ENCODE peak calls at places on chromosomes 2 and 18, in five cellular contexts. J is K562, P is A549, C is WTC11, B is H1. D is an unnamed sample.
A peak's percentile ranks its signal among the peaks of the same experiment; 100 is the strongest.

GRCh38 chr2:5748941-5749731 is 57.0 kb downstream of the SOX11 start:
- DNase-seq in J (no peak), P (no peak), C (no peak), B (no peak), D (no peak)

GRCh38 chr2:201257941-201258665 is 2.2 kb upstream of the CASP8 start:
- DNase-seq in J (peak; percentile 72), P (peak; percentile 86), C (no peak), B (no peak), D (peak; percentile 55)

GRCh38 chr2:168518555-168519066 is 62.5 kb downstream of the CERS6 start:
- DNase-seq in J (peak; percentile 18), P (no peak), C (peak; percentile 30), B (peak; percentile 13), D (no peak)

GRCh38 chr2:66490588-66491001 is 55.7 kb downstream of the MEIS1 start:
- DNase-seq in J (peak; percentile 56), P (no peak), C (no peak), B (no peak), D (no peak)

GRCh38 chr2:29747786-29748470 is 173.5 kb downstream of the ALK start:
- DNase-seq in J (peak; percentile 3), P (peak; percentile 83), C (no peak), B (no peak), D (peak; percentile 7)

GRCh38 chr2:191321861-191322662 is 76.9 kb downstream of the MYO1B start:
- DNase-seq in J (no peak), P (no peak), C (peak; percentile 71), B (peak; percentile 56), D (no peak)

GRCh38 chr18:80247403-80247916 is at the start of gene PARD6G:
- DNase-seq in J (peak; percentile 70), P (peak; percentile 45), C (peak; percentile 70), B (no peak), D (peak; percentile 26)

GRCh38 chr2:207123776-207124391 is 41.9 kb downstream of the KLF7 start:
- DNase-seq in J (no peak), P (no peak), C (peak; percentile 25), B (no peak), D (no peak)

GRCh38 chr2:26185954-26186353 is 13.1 kb downstream of the GAREM2 start:
- DNase-seq in J (no peak), P (no peak), C (no peak), B (no peak), D (no peak)

GRCh38 chr18:58887613-58887963 is 22.9 kb downstream of the ZNF532 start:
- DNase-seq in J (peak; percentile 1), P (no peak), C (no peak), B (no peak), D (no peak)

GRCh38 chr2:13128139-13128538 is 411.4 kb downstream of the TRIB2 start:
- DNase-seq in J (no peak), P (no peak), C (no peak), B (no peak), D (no peak)
- TF ChIP-seq USF2 in J (no peak), P (no peak), C (no peak), B (no peak), D (no peak)

GRCh38 chr2:212520340-212520739 is 18.3 kb downstream of the ERBB4 start:
- DNase-seq in J (no peak), P (peak; percentile 20), C (no peak), B (no peak), D (peak; percentile 21)
- TF ChIP-seq JUN in J (no peak), P (no peak), C (no peak), B (no peak), D (no peak)

DNA sequence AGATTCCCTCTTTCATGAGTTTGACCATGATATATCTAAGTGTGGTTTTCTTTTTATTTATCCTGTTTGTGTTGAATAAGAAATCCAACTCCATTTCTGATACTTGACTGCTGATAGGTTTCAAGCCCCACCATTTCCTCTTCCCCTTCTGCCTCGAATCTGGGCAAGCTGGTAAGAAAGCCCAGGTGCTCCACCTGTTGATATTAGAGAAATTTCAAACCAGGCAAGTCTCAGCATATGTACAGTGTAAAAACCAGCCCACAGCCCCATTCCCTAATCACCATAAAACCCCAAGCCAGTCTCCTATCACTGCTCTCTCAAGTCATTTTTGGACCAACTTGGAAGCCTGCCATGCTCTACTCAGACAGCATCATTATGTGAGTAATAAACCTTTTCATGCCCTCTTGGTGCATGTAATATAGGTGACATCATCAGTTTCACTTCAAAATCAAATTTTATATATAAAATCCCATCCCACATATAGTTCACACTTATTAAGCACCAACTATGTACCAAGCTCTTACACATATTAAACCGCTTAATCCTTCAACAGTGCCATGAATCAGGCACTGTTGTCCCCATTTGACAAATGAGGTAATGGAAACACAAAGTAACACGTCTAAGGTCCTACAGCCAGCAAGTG is 46.6 kb downstream of the SMAD2 start:
- DNase-seq in J (no peak), P (no peak), C (no peak), B (no peak), D (no peak)
- TF ChIP-seq USF2 in J (no peak), P (no peak), C (no peak), B (no peak), D (no peak)

GRCh38 chr2:33195891-33196290 is 249.1 kb downstream of the LTBP1 start:
- DNase-seq in J (no peak), P (no peak), C (no peak), B (no peak), D (no peak)
- TF ChIP-seq JUN in J (no peak), P (no peak), C (no peak), B (no peak), D (no peak)

GRCh38 chr2:205482399-205483065 is 199.8 kb upstream of the NRP2 start:
- DNase-seq in J (no peak), P (no peak), C (peak; percentile 77), B (peak; percentile 56), D (no peak)
- TF ChIP-seq USF2 in J (no peak), P (no peak), C (peak; percentile 11), B (no peak), D (no peak)

GRCh38 chr2:11865378-11865777 is 118.9 kb downstream of the LPIN1 start:
- DNase-seq in J (no peak), P (no peak), C (no peak), B (no peak), D (no peak)

GRCh38 chr2:11865820-11866219 is 119.4 kb downstream of the LPIN1 start:
- DNase-seq in J (no peak), P (no peak), C (no peak), B (no peak), D (no peak)

GRCh38 chr2:11867926-11868325 is 121.5 kb downstream of the LPIN1 start:
- DNase-seq in J (peak; percentile 91), P (no peak), C (no peak), B (no peak), D (no peak)

GRCh38 chr2:11864724-11865123 is 118.3 kb downstream of the LPIN1 start:
- DNase-seq in J (no peak), P (no peak), C (no peak), B (no peak), D (no peak)

GRCh38 chr2:11866358-11867335 is 120.2 kb downstream of the LPIN1 start:
- DNase-seq in J (peak; percentile 48), P (no peak), C (no peak), B (no peak), D (no peak)
- TF ChIP-seq JUN in J (no peak), P (no peak), C (no peak), B (no peak), D (no peak)

D was measured in HepG2.